ENCODE peak calls at places on chromosome 4, in seven cellular contexts. Z is HCT116, U is H1, J is K562, S is SK-N-SH, E is HepG2, M is GM12878. H is an unnamed sample.

GRCh38 chr4:110904435-110905050 is 281.7 kb upstream of the PITX2 start:
- DNase-seq in Z (peak), U (no peak), J (no peak), S (no peak), E (no peak), M (no peak), H (no peak)

GRCh38 chr4:55012363-55013255 is 112.8 kb downstream of the KDR start:
- DNase-seq in Z (no peak), U (no peak), J (no peak), S (no peak), E (no peak), M (no peak), H (no peak)

GRCh38 chr4:54930226-54930625 is 195.2 kb downstream of the KDR start:
- DNase-seq in Z (no peak), U (no peak), J (no peak), S (no peak), E (no peak), M (no peak), H (no peak)

GRCh38 chr4:166657261-166657660 is 577.0 kb downstream of the SPOCK3 start:
- DNase-seq in Z (no peak), U (no peak), J (no peak), S (no peak), E (no peak), M (no peak), H (no peak)

GRCh38 chr4:17475481-17475880 is 36.4 kb downstream of the QDPR start:
- DNase-seq in Z (no peak), U (no peak), J (no peak), S (peak), E (no peak), M (no peak), H (no peak)

GRCh38 chr4:24091632-24092240 is 201.9 kb upstream of the PPARGC1A start:
- DNase-seq in Z (no peak), U (no peak), J (no peak), S (no peak), E (peak), M (no peak), H (no peak)

GRCh38 chr4:33837043-33837442 is 2407.3 kb downstream of the ARAP2 start:
- DNase-seq in Z (no peak), U (no peak), J (no peak), S (no peak), E (no peak), M (no peak), H (no peak)

GRCh38 chr4:46975841-46976551 is 17.4 kb downstream of the GABRA4 start:
- DNase-seq in Z (no peak), U (no peak), J (no peak), S (no peak), E (no peak), M (peak), H (no peak)

GRCh38 chr4:3786196-3786869 is 20.1 kb downstream of the ADRA2C start:
- DNase-seq in Z (no peak), U (no peak), J (no peak), S (peak), E (peak), M (no peak), H (no peak)

GRCh38 chr4:15778742-15779231 is 659 bp downstream of the CD38 start:
- DNase-seq in Z (no peak), U (peak), J (no peak), S (no peak), E (no peak), M (no peak), H (no peak)

GRCh38 chr4:2256781-2257191 is 5.1 kb downstream of the MXD4 start:
- DNase-seq in Z (no peak), U (peak), J (peak), S (peak), E (no peak), M (no peak), H (no peak)

GRCh38 chr4:110666030-110666429 is 43.2 kb upstream of the PITX2 start:
- DNase-seq in Z (no peak), U (no peak), J (no peak), S (no peak), E (no peak), M (no peak), H (no peak)

GRCh38 chr4:128416921-128417320 is 129.3 kb upstream of the PGRMC2 start:
- DNase-seq in Z (no peak), U (no peak), J (no peak), S (no peak), E (no peak), M (no peak), H (no peak)

GRCh38 chr4:46432923-46433322 is 43.0 kb upstream of the GABRA2 start:
- DNase-seq in Z (no peak), U (no peak), J (no peak), S (no peak), E (no peak), M (no peak), H (no peak)

GRCh38 chr4:10753856-10754384 is 69.4 kb upstream of the CLNK start:
- DNase-seq in Z (no peak), U (no peak), J (no peak), S (no peak), E (no peak), M (no peak), H (no peak)

GRCh38 chr4:114728426-114728825 is 129.8 kb downstream of the UGT8 start:
- DNase-seq in Z (no peak), U (no peak), J (no peak), S (no peak), E (no peak), M (no peak), H (no peak)

GRCh38 chr4:21469438-21470032 is 479.0 kb downstream of the KCNIP4 start:
- DNase-seq in Z (no peak), U (no peak), J (no peak), S (peak), E (peak), M (no peak), H (no peak)

GRCh38 chr4:17785858-17786257 is 4.4 kb upstream of the FAM184B start:
- DNase-seq in Z (no peak), U (no peak), J (no peak), S (no peak), E (no peak), M (no peak), H (no peak)

GRCh38 chr4:2384245-2384644 is 34.2 kb downstream of the ZFYVE28 start:
- DNase-seq in Z (no peak), U (no peak), J (no peak), S (no peak), E (no peak), M (no peak), H (no peak)

GRCh38 chr4:32435320-32435719 is 1715.2 kb downstream of the PCDH7 start:
- DNase-seq in Z (no peak), U (no peak), J (no peak), S (no peak), E (no peak), M (no peak), H (no peak)

GRCh38 chr4:167084326-167084725 is 150.0 kb downstream of the SPOCK3 start:
- DNase-seq in Z (no peak), U (no peak), J (no peak), S (no peak), E (no peak), M (no peak), H (no peak)

GRCh38 chr4:152352645-152353116 is 183.2 kb downstream of the FBXW7 start:
- DNase-seq in Z (peak), U (no peak), J (no peak), S (peak), E (peak), M (peak), H (peak)

GRCh38 chr4:36351082-36351666 is 69.8 kb downstream of the DTHD1 start:
- DNase-seq in Z (peak), U (peak), J (peak), S (peak), E (peak), M (peak), H (peak)

GRCh38 chr4:109389367-109390118 is 44.1 kb upstream of the SEC24B start:
- DNase-seq in Z (no peak), U (no peak), J (no peak), S (peak), E (peak), M (peak), H (no peak)

GRCh38 chr4:147723316-147723715 is 8.6 kb upstream of the ARHGAP10 start:
- DNase-seq in Z (no peak), U (peak), J (no peak), S (no peak), E (peak), M (no peak), H (no peak)

GRCh38 chr4:21790437-21791029 is 158.0 kb downstream of the KCNIP4 start:
- DNase-seq in Z (peak), U (no peak), J (peak), S (peak), E (no peak), M (no peak), H (no peak)

GRCh38 chr4:151012836-151013235 is 2.2 kb downstream of the LRBA start:
- DNase-seq in Z (peak), U (no peak), J (no peak), S (no peak), E (no peak), M (no peak), H (no peak)

GRCh38 chr4:139502312-139502946 is 48.5 kb downstream of the RAB33B start:
- DNase-seq in Z (no peak), U (no peak), J (no peak), S (no peak), E (no peak), M (no peak), H (no peak)

GRCh38 chr4:127586922-127587571 is 45.7 kb upstream of the INTU start:
- DNase-seq in Z (peak), U (no peak), J (peak), S (peak), E (peak), M (no peak), H (peak)

GRCh38 chr4:173345648-173346047 is 11.5 kb upstream of the HMGB2 start:
- DNase-seq in Z (no peak), U (no peak), J (no peak), S (no peak), E (no peak), M (no peak), H (no peak)

GRCh38 chr4:26860922-26861433 is 337 bp downstream of the STIM2 start:
- DNase-seq in Z (no peak), U (peak), J (no peak), S (peak), E (peak), M (no peak), H (no peak)

GRCh38 chr4:56297801-56298200 is 89.5 kb downstream of the AASDH start:
- DNase-seq in Z (no peak), U (no peak), J (no peak), S (no peak), E (no peak), M (no peak), H (no peak)

GRCh38 chr4:96955226-96955625 is 1115.3 kb downstream of the PDHA2 start:
- DNase-seq in Z (no peak), U (no peak), J (no peak), S (no peak), E (no peak), M (no peak), H (no peak)

GRCh38 chr4:23373269-23373668 is 516.6 kb downstream of the PPARGC1A start:
- DNase-seq in Z (no peak), U (no peak), J (peak), S (no peak), E (no peak), M (no peak), H (no peak)

DNA sequence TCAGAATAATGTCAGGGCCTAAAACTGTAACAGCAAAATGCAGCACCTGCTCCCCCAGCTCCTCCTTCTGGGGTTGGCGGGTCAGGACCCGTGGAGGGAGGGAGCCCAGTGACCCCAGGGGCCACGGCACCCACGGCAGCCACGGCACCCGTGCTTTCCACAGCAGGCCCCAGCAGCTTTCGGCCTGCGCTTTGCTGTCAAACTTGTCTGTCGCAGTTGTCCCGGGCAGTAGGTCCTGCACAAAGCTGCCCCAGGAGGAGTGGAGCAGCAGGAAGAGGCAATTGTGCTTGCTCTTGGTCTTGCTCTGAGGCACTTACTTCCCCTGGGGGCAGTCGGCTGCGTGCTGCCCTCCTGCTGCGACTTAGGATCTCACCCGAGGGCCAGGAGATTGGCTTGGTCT is 183.6 kb downstream of the AFAP1 start:
- DNase-seq in Z (no peak), U (no peak), J (no peak), S (no peak), E (no peak), M (no peak), H (no peak)
- H3K4me3 ChIP-seq in Z (no peak), U (no peak), J (no peak), S (no peak), E (no peak), M (no peak), H (no peak)

GRCh38 chr4:176778063-176778462 is 14.7 kb downstream of the VEGFC start:
- DNase-seq in Z (no peak), U (no peak), J (no peak), S (no peak), E (no peak), M (no peak), H (no peak)
- TF ChIP-seq YY1 in Z (no peak), U (no peak), J (no peak), S (no peak), E (no peak), M (no peak), H (no peak)

DNA sequence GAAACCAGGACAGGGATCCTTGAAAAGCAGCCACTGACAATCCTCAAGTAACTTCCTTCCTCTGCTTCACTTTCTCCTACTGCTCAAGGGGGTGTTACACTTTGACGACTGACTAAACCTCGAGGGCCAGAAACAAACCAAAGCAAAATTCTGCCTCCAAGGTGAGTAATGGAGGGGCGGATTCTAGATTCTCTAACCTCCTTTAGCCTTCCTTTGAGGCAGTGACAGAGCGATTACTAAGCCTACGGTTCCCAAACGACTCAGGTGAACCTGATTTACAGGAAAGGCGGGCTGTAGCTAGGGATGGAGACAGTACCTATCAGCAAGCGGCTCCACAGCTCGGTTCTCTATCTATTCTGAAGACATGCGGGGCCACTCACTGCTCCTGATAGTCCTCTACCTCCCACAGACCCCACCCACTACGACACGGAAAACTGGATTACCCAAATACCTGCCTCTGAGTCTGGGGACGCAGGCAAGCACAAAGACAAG is 487 bp downstream of the TBCK start:
- DNase-seq in Z (no peak), U (no peak), J (peak), S (no peak), E (peak), M (no peak), H (no peak)
- H3K4me3 ChIP-seq in Z (peak), U (peak), J (peak), S (peak), E (peak), M (peak), H (peak)

GRCh38 chr4:137678796-137679195 is 146.5 kb upstream of the PCDH18 start:
- DNase-seq in Z (no peak), U (no peak), J (no peak), S (no peak), E (no peak), M (no peak), H (no peak)
- TF ChIP-seq YY1 in Z (no peak), U (no peak), J (no peak), S (no peak), E (no peak), M (no peak), H (no peak)